ENCODE peak calls at places on chromosome 2, in four cellular contexts. K is GM04503, A is amygdala, V is iris pigment epithelial cell. G is an unnamed sample.

GRCh38 chr2:9251154-9252001 is 44.8 kb downstream of the ASAP2 start:
- DNase-seq in K (peak; percentile 72), A (no peak), V (peak; percentile 79), G (peak; percentile 82)

GRCh38 chr2:3305431-3305830 is 72.2 kb downstream of the EIPR1 start:
- DNase-seq in V (no peak), K (no peak), A (no peak), G (no peak)

GRCh38 chr2:32558492-32558891 is 69.4 kb upstream of the TTC27 start:
- DNase-seq in K (no peak), A (no peak), V (no peak), G (no peak)

GRCh38 chr2:234165421-234165820 is 114.9 kb downstream of the SPP2 start:
- DNase-seq in K (peak; percentile 23), A (no peak), V (peak; percentile 92), G (no peak)

GRCh38 chr2:46700435-46700834 is 215.2 kb downstream of the MCFD2 start:
- DNase-seq in A (no peak), V (no peak), K (no peak), G (no peak)

GRCh38 chr2:62270728-62271127 is 74.8 kb downstream of the B3GNT2 start:
- DNase-seq in V (peak; percentile 44), K (no peak), A (no peak), G (no peak)

GRCh38 chr2:71926098-71926466 is 221.6 kb downstream of the CYP26B1 start:
- DNase-seq in V (no peak), K (no peak), A (no peak), G (no peak)

GRCh38 chr2:229673676-229674075 is 40.7 kb downstream of the DNER start:
- DNase-seq in A (no peak), V (no peak), K (no peak), G (no peak)

GRCh38 chr2:30942430-30942829 is 135.2 kb upstream of the CAPN13 start:
- DNase-seq in K (no peak), V (no peak), A (no peak), G (no peak)

GRCh38 chr2:200747668-200748618 is 63.8 kb upstream of the BZW1 start:
- DNase-seq in V (peak; percentile 99), K (no peak), A (no peak), G (peak; percentile 63)

GRCh38 chr2:157785200-157785599 is 90.9 kb downstream of the ACVR1 start:
- DNase-seq in A (no peak), V (peak; percentile 58), K (no peak), G (no peak)

GRCh38 chr2:73892631-73893329 is at the start of gene ACTG2:
- DNase-seq in K (no peak), A (no peak), V (peak; percentile 16), G (peak; percentile 90)

GRCh38 chr2:239662413-239663120 is 261.7 kb upstream of the HDAC4 start:
- DNase-seq in K (no peak), V (no peak), A (no peak), G (no peak)

GRCh38 chr2:58762176-58762781 is 521.2 kb upstream of the FANCL start:
- DNase-seq in K (peak; percentile 26), A (peak; percentile 4), V (peak; percentile 63), G (peak; percentile 35)

GRCh38 chr2:75558786-75559428 is 1.8 kb downstream of the EVA1A start:
- DNase-seq in K (no peak), V (peak; percentile 50), A (no peak), G (peak; percentile 43)

GRCh38 chr2:143515318-143515717 is 386.1 kb downstream of the ARHGAP15 start:
- DNase-seq in V (no peak), K (no peak), A (no peak), G (no peak)

GRCh38 chr2:161576421-161576820 is 47.8 kb upstream of the SLC4A10 start:
- DNase-seq in V (no peak), K (no peak), A (no peak), G (peak; percentile 7)

GRCh38 chr2:173432049-173432754 is 77.5 kb downstream of the CDCA7 start:
- DNase-seq in K (no peak), A (no peak), V (peak; percentile 81), G (peak; percentile 79)

GRCh38 chr2:178047391-178047790 is 25.2 kb downstream of the PDE11A start:
- DNase-seq in K (no peak), V (no peak), A (no peak), G (no peak)

GRCh38 chr2:135422898-135423297 is 108.1 kb downstream of the ZRANB3 start:
- DNase-seq in K (no peak), V (no peak), A (no peak), G (no peak)

GRCh38 chr2:43897492-43897891 is 58.7 kb downstream of the ABCG8 start:
- DNase-seq in V (no peak), A (no peak), K (no peak), G (no peak)

GRCh38 chr2:155815851-155816250 is 516.7 kb downstream of the NR4A2 start:
- DNase-seq in V (peak; percentile 18), K (no peak), A (no peak), G (no peak)

GRCh38 chr2:9548506-9548905 is 7.1 kb downstream of the ADAM17 start:
- DNase-seq in V (peak; percentile 44), K (no peak), A (no peak), G (peak; percentile 49)

GRCh38 chr2:96856776-96857673 is 791 bp downstream of the ANKRD39 start:
- DNase-seq in K (no peak), A (no peak), V (peak; percentile 28), G (no peak)

GRCh38 chr2:169683425-169684134 is 10.6 kb downstream of the CFAP210 start:
- DNase-seq in V (no peak), A (no peak), K (no peak), G (no peak)

GRCh38 chr2:236240228-236240990 is 23.8 kb downstream of the ASB18 start:
- DNase-seq in A (no peak), V (no peak), K (peak; percentile 77), G (peak; percentile 30)

GRCh38 chr2:11467126-11467649 is 1.2 kb upstream of the E2F6 start:
- DNase-seq in A (no peak), V (no peak), K (no peak), G (no peak)

GRCh38 chr2:238380336-238380735 is 46.4 kb upstream of the ASB1 start:
- DNase-seq in V (no peak), K (no peak), A (no peak), G (no peak)

GRCh38 chr2:7191927-7192326 is 274.7 kb downstream of the RNF144A start:
- DNase-seq in K (no peak), V (peak; percentile 95), A (no peak), G (no peak)

GRCh38 chr2:188974184-188974583 is at the start of gene COL3A1:
- DNase-seq in K (no peak), A (no peak), V (peak; percentile 88), G (peak; percentile 84)

GRCh38 chr2:96264656-96265348 is 995 bp downstream of the TMEM127 start:
- DNase-seq in K (no peak), V (peak; percentile 53), A (peak; percentile 15), G (peak; percentile 13)

GRCh38 chr2:63261222-63261621 is 210.6 kb downstream of the OTX1 start:
- DNase-seq in V (no peak), A (no peak), K (no peak), G (no peak)

GRCh38 chr2:9629222-9630000 is 1.4 kb downstream of the YWHAQ start:
- DNase-seq in V (peak; percentile 57), K (no peak), A (no peak), G (peak; percentile 53)

GRCh38 chr2:161096336-161096735 is 63.9 kb upstream of the TANK start:
- DNase-seq in A (no peak), V (peak; percentile 30), K (no peak), G (peak; percentile 18)

GRCh38 chr2:32006992-32007391 is 3.8 kb downstream of the MEMO1 start:
- DNase-seq in V (no peak), K (no peak), A (no peak), G (no peak)

GRCh38 chr2:120602251-120602650 is 133.4 kb upstream of the GLI2 start:
- DNase-seq in A (no peak), V (no peak), K (no peak), G (no peak)

GRCh38 chr2:127897531-127898187 is 11.9 kb upstream of the AMMECR1L start:
- DNase-seq in V (no peak), K (no peak), A (no peak), G (no peak)

GRCh38 chr2:218583983-218584850 is 15.6 kb downstream of the CNOT9 start:
- DNase-seq in A (no peak), V (no peak), K (no peak), G (no peak)

GRCh38 chr2:202950592-202950991 is 38.5 kb downstream of the CARF start:
- DNase-seq in V (peak; percentile 43), K (no peak), A (no peak), G (peak; percentile 20)